ENCODE peak calls at places on chromosomes 4 and X, in six cellular contexts. M is HCT116, E is GM12878, O is lower leg skin, Q is uterus, U is ovary. W is an unnamed sample.

GRCh38 chr4:148770848-148771247 is 328.6 kb upstream of the NR3C2 start:
- DNase-seq in M (no peak), E (no peak), O (no peak), Q (no peak), U (no peak), W (no peak)

GRCh38 chrX:132119821-132120220 is 8.0 kb downstream of the FRMD7 start:
- DNase-seq in M (no peak), E (no peak), O (peak), Q (peak), U (no peak), W (no peak)

GRCh38 chr4:107380836-107381438 is 339.1 kb downstream of the PAPSS1 start:
- DNase-seq in M (no peak), E (no peak), O (no peak), Q (no peak), U (no peak), W (no peak)

GRCh38 chrX:41381685-41382084 is 47.7 kb downstream of the DDX3X start:
- DNase-seq in M (peak), E (no peak), O (peak), Q (peak), U (no peak), W (no peak)

GRCh38 chrX:8724176-8724757 is 7.7 kb downstream of the ANOS1 start:
- DNase-seq in M (no peak), E (no peak), O (no peak), Q (no peak), U (no peak), W (no peak)

GRCh38 chr4:125515016-125515415 is 200.3 kb downstream of the FAT4 start:
- DNase-seq in M (no peak), E (no peak), O (no peak), Q (no peak), U (no peak), W (no peak)

GRCh38 chr4:144304025-144304424 is 163.5 kb upstream of the GYPA start:
- DNase-seq in M (no peak), E (no peak), O (no peak), Q (no peak), U (no peak), W (no peak)

GRCh38 chr4:126265880-126266279 is 951.1 kb downstream of the FAT4 start:
- DNase-seq in M (no peak), E (no peak), O (no peak), Q (no peak), U (no peak), W (no peak)

GRCh38 chr4:94458682-94459081 is 6.9 kb downstream of the PDLIM5 start:
- DNase-seq in M (no peak), E (no peak), O (no peak), Q (no peak), U (no peak), W (no peak)

GRCh38 chrX:45769919-45770582 is 569.4 kb upstream of the DIPK2B start:
- DNase-seq in M (no peak), E (peak), O (peak), Q (peak), U (peak), W (peak)

GRCh38 chrX:46573331-46573895 is at the start of gene CHST7:
- DNase-seq in M (peak), E (no peak), O (peak), Q (peak), U (peak), W (peak)

GRCh38 chr4:69713593-69713992 is 46.8 kb downstream of the SULT1B1 start:
- DNase-seq in M (no peak), E (no peak), O (no peak), Q (no peak), U (no peak), W (no peak)

GRCh38 chr4:70996014-70996353 is 2.5 kb downstream of the DCK start:
- DNase-seq in M (no peak), E (no peak), O (no peak), Q (no peak), U (no peak), W (peak)

GRCh38 chrX:10140264-10140663 is 16.5 kb upstream of the CLCN4 start:
- DNase-seq in M (no peak), E (no peak), O (no peak), Q (no peak), U (no peak), W (no peak)

GRCh38 chr4:187071896-187072295 is 348.2 kb upstream of the FAT1 start:
- DNase-seq in M (no peak), E (no peak), O (no peak), Q (no peak), U (no peak), W (no peak)

GRCh38 chrX:72382199-72382590 is 76.5 kb upstream of the CITED1 start:
- DNase-seq in M (no peak), E (no peak), O (no peak), Q (no peak), U (no peak), W (no peak)

GRCh38 chrX:44203791-44204190 is 139.7 kb downstream of the EFHC2 start:
- DNase-seq in M (peak), E (no peak), O (no peak), Q (no peak), U (no peak), W (no peak)

GRCh38 chr4:83010111-83010521 is 507 bp downstream of the LIN54 start:
- DNase-seq in M (no peak), E (no peak), O (no peak), Q (no peak), U (no peak), W (no peak)

GRCh38 chrX:40644821-40645358 is 2.5 kb downstream of the CXorf38 start:
- DNase-seq in M (no peak), E (peak), O (no peak), Q (peak), U (peak), W (peak)

GRCh38 chrX:7263330-7263729 is 115.4 kb upstream of the PUDP start:
- DNase-seq in M (no peak), E (no peak), O (no peak), Q (no peak), U (no peak), W (no peak)

GRCh38 chrX:7263961-7264360 is 116.0 kb upstream of the PUDP start:
- DNase-seq in M (no peak), E (no peak), O (no peak), Q (no peak), U (no peak), W (no peak)

GRCh38 chrX:7262551-7262950 is 114.6 kb upstream of the PUDP start:
- DNase-seq in M (no peak), E (no peak), O (no peak), Q (no peak), U (no peak), W (no peak)

GRCh38 chrX:7266261-7266660 is 118.3 kb upstream of the PUDP start:
- DNase-seq in M (no peak), E (no peak), O (no peak), Q (no peak), U (no peak), W (no peak)

DNA sequence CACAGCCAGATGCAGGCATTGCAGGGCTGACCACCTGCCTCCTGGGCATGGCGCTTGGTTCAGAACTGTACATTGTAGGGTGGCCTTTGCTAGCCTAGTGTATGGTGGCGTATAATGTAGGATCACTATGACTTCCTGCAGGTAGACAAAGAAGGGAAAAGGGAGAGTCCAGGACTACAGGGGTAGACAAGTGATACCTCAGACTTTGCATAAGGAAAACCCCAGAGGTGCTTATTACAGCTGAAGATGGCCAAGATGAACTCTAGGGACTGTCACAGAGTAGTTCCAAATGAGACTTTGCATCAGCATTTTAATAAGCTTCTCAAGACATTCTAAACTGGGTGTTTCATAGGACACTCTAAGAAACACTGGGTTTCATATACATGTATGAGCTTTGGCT is 116.4 kb upstream of the PUDP start:
- DNase-seq in M (no peak), E (peak), O (no peak), Q (no peak), U (no peak), W (no peak)
- H3K4me3 ChIP-seq in M (no peak), E (no peak), O (no peak), Q (no peak), U (no peak), W (no peak)

GRCh38 chr4:102504941-102505340 is 3.8 kb downstream of the NFKB1 start:
- DNase-seq in M (no peak), E (no peak), O (no peak), Q (no peak), U (no peak), W (no peak)

GRCh38 chr4:102506523-102506922 is 5.4 kb downstream of the NFKB1 start:
- DNase-seq in M (no peak), E (no peak), O (no peak), Q (no peak), U (no peak), W (no peak)

GRCh38 chr4:102503301-102503746 is 2.2 kb downstream of the NFKB1 start:
- DNase-seq in M (no peak), E (no peak), O (no peak), Q (no peak), U (no peak), W (no peak)

GRCh38 chr4:102503831-102504786 is 3.0 kb downstream of the NFKB1 start:
- DNase-seq in M (no peak), E (no peak), O (no peak), Q (no peak), U (no peak), W (no peak)

GRCh38 chr4:102505708-102506107 is 4.5 kb downstream of the NFKB1 start:
- DNase-seq in M (no peak), E (no peak), O (no peak), Q (no peak), U (no peak), W (no peak)
- TF ChIP-seq POLR2A in M (no peak), E (no peak), O (no peak), Q (no peak), U (no peak), W (no peak)

GRCh38 chr4:11488657-11489448 is 60.2 kb upstream of the HS3ST1 start:
- DNase-seq in M (no peak), E (no peak), O (no peak), Q (no peak), U (no peak), W (no peak)
- TF ChIP-seq CTCF in M (peak), E (no peak), O (no peak), Q (no peak), U (no peak), W (no peak)

DNA sequence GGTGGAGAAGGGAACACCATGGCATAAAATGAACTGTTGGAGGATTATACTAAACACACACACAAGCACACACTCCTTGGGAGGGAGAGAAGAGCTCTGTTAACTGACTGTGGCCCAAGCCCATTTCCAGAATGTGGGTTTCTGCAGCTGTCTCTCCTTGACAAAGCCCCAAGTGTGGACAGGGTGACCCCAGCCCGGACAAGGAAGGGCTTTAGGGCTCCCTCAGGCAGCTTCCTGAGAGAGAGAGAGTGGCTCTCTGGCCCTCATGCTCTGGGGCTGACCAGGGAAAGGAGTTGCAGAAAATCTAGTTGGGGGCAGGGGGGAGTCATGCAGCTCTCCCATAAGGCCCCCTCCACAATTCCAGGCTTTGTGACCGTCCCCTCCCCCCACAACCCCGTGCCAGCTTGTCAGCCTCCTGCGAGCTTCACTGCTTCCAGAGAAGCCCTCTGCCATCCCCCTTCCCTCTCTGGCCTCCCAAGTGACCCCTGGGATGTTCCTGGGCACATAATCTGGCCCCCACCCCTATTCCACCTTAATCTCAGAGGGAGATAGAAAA is 590 bp downstream of the ARHGEF9 start:
- DNase-seq in M (no peak), E (no peak), O (no peak), Q (no peak), U (peak), W (no peak)
- H3K4me3 ChIP-seq in M (no peak), E (no peak), O (no peak), Q (peak), U (peak), W (peak)

GRCh38 chrX:1336331-1337143 is at the start of gene IL3RA:
- DNase-seq in M (no peak), E (peak), O (no peak), Q (peak), U (peak), W (no peak)
- TF ChIP-seq POLR2A in M (no peak), E (peak), O (no peak), Q (no peak), U (no peak), W (no peak)